ENCODE peak calls at places on chromosomes 6 and 20, in eight cellular contexts. M is HepG2, Z is transverse colon, E is mammary epithelial cell, K is IMR-90, I is uterus, N is neuronal stem cell, G is ascending aorta. C is an unnamed sample. For H3K4me1, the result is how much of the 10 kb centered on the place peaks cover.

GRCh38 chr6:34386316-34387137 is 5.9 kb downstream of the NUDT3 start:
- DNase-seq in N (no peak), K (peak), E (peak), G (no peak), I (no peak), M (peak), Z (no peak), C (no peak)

GRCh38 chr6:109671721-109672120 is 19.3 kb downstream of the AK9 start:
- DNase-seq in I (no peak), G (no peak), Z (no peak), N (no peak), E (no peak), K (peak), M (peak), C (no peak)

GRCh38 chr6:88179692-88180091 is 13.5 kb upstream of the CNR1 start:
- DNase-seq in M (no peak), Z (no peak), G (no peak), N (no peak), I (no peak), K (no peak), E (no peak), C (no peak)

GRCh38 chr20:35607003-35607735 is 8.5 kb upstream of the SPAG4 start:
- DNase-seq in E (peak), Z (peak), N (no peak), I (no peak), K (no peak), G (no peak), M (no peak), C (no peak)

GRCh38 chr6:14059791-14060436 is 57.7 kb upstream of the CD83 start:
- DNase-seq in G (no peak), N (no peak), Z (no peak), K (no peak), M (no peak), I (no peak), E (peak), C (peak)

GRCh38 chr6:29887819-29888581 is 54.3 kb upstream of the HLA-A start:
- DNase-seq in I (peak), Z (peak), K (peak), E (peak), N (peak), G (peak), M (no peak), C (peak)

GRCh38 chr20:58219342-58219700 is 9.1 kb downstream of the ANKRD60 start:
- DNase-seq in I (no peak), G (no peak), K (peak), Z (no peak), M (no peak), E (peak), N (no peak), C (no peak)

GRCh38 chr6:120005292-120005976 is 655.9 kb upstream of the MAN1A1 start:
- DNase-seq in E (no peak), Z (no peak), M (peak), I (no peak), K (no peak), N (no peak), G (no peak), C (no peak)

GRCh38 chr20:44884907-44885391 is 556 bp upstream of the YWHAB start:
- DNase-seq in I (no peak), E (no peak), N (no peak), Z (no peak), K (no peak), G (no peak), M (no peak), C (no peak)

GRCh38 chr20:35237486-35237885 is 11.0 kb downstream of the MMP24 start:
- DNase-seq in I (no peak), K (no peak), G (no peak), N (no peak), E (no peak), Z (no peak), M (no peak), C (no peak)

GRCh38 chr20:57323034-57323433 is 6.6 kb upstream of the SPO11 start:
- DNase-seq in E (peak), G (no peak), K (no peak), N (peak), I (peak), M (no peak), Z (peak), C (no peak)

GRCh38 chr6:11386726-11387125 is 150.8 kb upstream of the TMEM170B start:
- DNase-seq in M (peak), N (no peak), G (no peak), K (no peak), Z (no peak), E (no peak), I (no peak), C (no peak)

GRCh38 chr6:139778113-139778512 is 403.7 kb upstream of the CITED2 start:
- DNase-seq in E (no peak), Z (no peak), N (no peak), K (no peak), M (no peak), I (no peak), G (no peak), C (no peak)

GRCh38 chr20:52500150-52500549 is 308.6 kb upstream of the ZFP64 start:
- DNase-seq in N (peak), G (no peak), E (no peak), I (no peak), Z (no peak), M (no peak), K (no peak), C (no peak)

GRCh38 chr6:40930555-40930954 is 108.5 kb downstream of the UNC5CL start:
- DNase-seq in M (no peak), N (no peak), Z (peak), I (no peak), E (no peak), G (no peak), K (peak), C (no peak)

GRCh38 chr6:127267742-127268588 is 1.3 kb downstream of the RNF146 start:
- DNase-seq in K (no peak), Z (no peak), E (peak), N (no peak), G (no peak), I (no peak), M (peak), C (no peak)

GRCh38 chr6:35568967-35569606 is 56.4 kb upstream of the TULP1 start:
- DNase-seq in G (no peak), Z (peak), I (peak), N (no peak), E (peak), K (no peak), M (peak), C (peak)

GRCh38 chr6:25324076-25324762 is 45.0 kb downstream of the CARMIL1 start:
- DNase-seq in G (no peak), Z (no peak), N (no peak), M (no peak), K (no peak), I (no peak), E (no peak), C (no peak)

GRCh38 chr6:95848717-95849116 is 167.1 kb upstream of the FUT9 start:
- DNase-seq in M (no peak), K (no peak), N (no peak), E (no peak), Z (no peak), I (no peak), G (no peak), C (no peak)

GRCh38 chr6:21359926-21360325 is 233.6 kb upstream of the SOX4 start:
- DNase-seq in E (no peak), I (no peak), Z (no peak), K (no peak), G (no peak), M (no peak), N (no peak), C (no peak)

GRCh38 chr6:64221776-64222175 is 586.2 kb downstream of the PHF3 start:
- DNase-seq in G (no peak), Z (no peak), K (peak), M (no peak), E (no peak), N (no peak), I (no peak), C (no peak)

GRCh38 chr6:82363368-82364086 is at the start of gene TPBG:
- DNase-seq in G (peak), Z (peak), K (peak), I (peak), N (peak), E (peak), M (peak), C (peak)

GRCh38 chr6:56706981-56707726 is 64.5 kb upstream of the DST start:
- DNase-seq in M (no peak), G (no peak), I (no peak), K (no peak), N (no peak), E (no peak), Z (no peak), C (no peak)
- H3K4me1 ChIP-seq in M (under half), G (under half), I (under half), K (under half), N (under half), E (under half), Z (under half), C (under half)

GRCh38 chr20:16479666-16480065 is 93.6 kb downstream of the KIF16B start:
- DNase-seq in K (peak), N (no peak), M (peak), G (no peak), I (no peak), E (no peak), Z (no peak), C (no peak)

GRCh38 chr20:16475225-16475624 is 98.0 kb downstream of the KIF16B start:
- DNase-seq in I (no peak), K (peak), E (no peak), M (peak), Z (no peak), N (no peak), G (no peak), C (no peak)

GRCh38 chr20:16476032-16476431 is 97.2 kb downstream of the KIF16B start:
- DNase-seq in N (peak), Z (no peak), K (peak), M (peak), E (peak), G (no peak), I (no peak), C (no peak)

GRCh38 chr20:16474342-16474741 is 98.9 kb downstream of the KIF16B start:
- DNase-seq in N (no peak), I (no peak), Z (no peak), G (no peak), M (no peak), K (no peak), E (no peak), C (no peak)

GRCh38 chr20:16477632-16478031 is 95.6 kb downstream of the KIF16B start:
- DNase-seq in E (no peak), M (peak), N (no peak), K (peak), G (no peak), Z (no peak), I (no peak), C (no peak)
- H3K4me3 ChIP-seq in E (no peak), M (no peak), N (no peak), K (no peak), G (no peak), Z (no peak), I (no peak), C (no peak)

DNA sequence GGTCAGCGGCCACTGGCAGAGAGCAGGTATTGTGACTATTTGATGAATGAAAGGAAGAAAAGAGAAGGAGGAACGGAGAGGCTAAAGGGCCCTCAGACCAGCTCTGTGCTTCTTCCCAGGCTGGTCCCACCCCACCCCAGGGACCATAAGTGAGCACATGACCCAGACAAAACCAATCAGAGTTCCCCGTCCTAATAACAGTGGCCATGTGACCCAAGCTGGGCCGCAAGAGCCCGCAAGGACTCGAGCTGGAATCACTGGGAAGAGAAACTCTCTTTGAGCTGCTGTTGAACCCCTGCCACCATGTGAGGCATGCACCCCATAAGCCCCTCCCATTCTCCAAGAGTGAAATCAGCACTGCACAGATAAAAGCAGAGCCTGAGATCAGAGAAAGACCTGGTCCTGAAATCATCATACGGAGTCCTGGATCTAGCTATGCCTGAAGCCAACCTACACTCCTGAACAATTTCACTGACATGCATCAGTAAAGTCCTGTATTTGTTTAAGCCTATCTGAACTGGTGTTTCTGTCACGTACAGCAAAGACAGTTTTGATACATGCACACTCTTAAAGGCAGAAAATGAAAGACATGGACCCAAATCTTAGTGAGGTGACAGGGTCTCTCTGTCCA is 90.2 kb downstream of the PREX1 start:
- DNase-seq in G (no peak), M (no peak), E (no peak), I (no peak), K (no peak), N (peak), Z (no peak), C (no peak)
- H3K4me1 ChIP-seq in G (under half), M (under half), E (under half), I (under half), K (under half), N (under half), Z (under half), C (under half)

GRCh38 chr6:90100059-90100665 is 196.5 kb downstream of the BACH2 start:
- DNase-seq in E (peak), Z (no peak), M (no peak), K (no peak), I (no peak), G (no peak), N (no peak), C (no peak)

GRCh38 chr6:90105766-90106165 is 190.9 kb downstream of the BACH2 start:
- DNase-seq in I (no peak), K (no peak), M (no peak), G (no peak), N (no peak), E (no peak), Z (no peak), C (no peak)

GRCh38 chr6:90101403-90101802 is 195.2 kb downstream of the BACH2 start:
- DNase-seq in N (no peak), K (no peak), G (no peak), M (no peak), E (no peak), Z (no peak), I (no peak), C (no peak)

GRCh38 chr6:90106449-90106848 is 190.2 kb downstream of the BACH2 start:
- DNase-seq in I (no peak), G (no peak), M (no peak), E (no peak), N (no peak), K (no peak), Z (no peak), C (no peak)

DNA sequence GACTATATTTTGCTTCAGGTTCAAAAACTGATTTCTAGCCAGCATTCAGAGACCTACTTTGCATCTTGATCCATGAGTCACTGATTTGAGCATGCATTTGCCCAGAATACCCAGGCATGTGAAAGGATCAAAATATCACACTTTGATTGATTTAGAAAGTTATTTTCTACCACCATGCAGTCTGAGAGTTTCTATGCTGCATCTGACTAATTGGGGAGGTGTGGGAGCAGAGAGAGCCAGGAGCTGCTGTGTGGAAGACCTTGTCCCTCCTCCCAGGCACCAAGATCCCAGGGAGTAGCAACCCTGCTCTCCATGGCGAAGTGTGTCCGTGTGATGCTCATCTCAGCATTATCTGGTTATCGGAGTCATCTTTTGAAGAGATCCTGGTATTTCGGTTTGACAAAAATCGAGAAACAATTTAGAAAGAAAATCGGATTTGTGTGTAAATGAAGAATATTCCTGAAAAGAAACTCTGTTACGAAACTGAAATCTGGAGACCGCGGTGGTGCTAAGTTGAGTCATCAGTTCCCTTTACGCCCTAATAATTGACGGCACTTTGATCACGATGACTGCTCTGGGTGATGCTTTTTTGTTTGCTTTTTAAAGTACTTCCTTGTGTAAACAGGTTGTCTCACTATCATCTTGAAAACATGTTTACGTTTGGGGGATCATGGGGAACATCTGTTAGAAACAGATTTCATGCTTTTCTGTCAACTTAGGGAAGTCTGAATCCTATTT is 193.4 kb downstream of the BACH2 start:
- DNase-seq in N (no peak), E (no peak), G (no peak), M (peak), Z (no peak), K (no peak), I (no peak), C (no peak)
- H3K4me3 ChIP-seq in N (no peak), E (no peak), G (no peak), M (no peak), Z (no peak), K (no peak), I (no peak), C (no peak)

GRCh38 chr6:156976144-156977088 is 199.2 kb downstream of the ARID1B start:
- DNase-seq in E (peak), Z (no peak), M (no peak), K (no peak), G (no peak), I (no peak), N (no peak), C (no peak)

GRCh38 chr6:156980515-156980914 is 203.3 kb downstream of the ARID1B start:
- DNase-seq in E (no peak), I (no peak), N (no peak), G (no peak), M (no peak), Z (no peak), K (no peak), C (no peak)

GRCh38 chr6:156978948-156979347 is 201.8 kb downstream of the ARID1B start:
- DNase-seq in I (no peak), N (no peak), G (no peak), K (no peak), Z (no peak), M (no peak), E (no peak), C (no peak)

GRCh38 chr6:156975414-156975813 is 198.2 kb downstream of the ARID1B start:
- DNase-seq in N (no peak), K (no peak), I (no peak), Z (no peak), E (no peak), M (no peak), G (no peak), C (no peak)

GRCh38 chr6:156977527-156978291 is 200.5 kb downstream of the ARID1B start:
- DNase-seq in M (no peak), K (peak), G (no peak), Z (no peak), I (peak), N (no peak), E (peak), C (no peak)
- H3K4me1 ChIP-seq in M (under half), K (under half), G (under half), Z (under half), I (under half), N (under half), E (under half), C (under half)

DNA sequence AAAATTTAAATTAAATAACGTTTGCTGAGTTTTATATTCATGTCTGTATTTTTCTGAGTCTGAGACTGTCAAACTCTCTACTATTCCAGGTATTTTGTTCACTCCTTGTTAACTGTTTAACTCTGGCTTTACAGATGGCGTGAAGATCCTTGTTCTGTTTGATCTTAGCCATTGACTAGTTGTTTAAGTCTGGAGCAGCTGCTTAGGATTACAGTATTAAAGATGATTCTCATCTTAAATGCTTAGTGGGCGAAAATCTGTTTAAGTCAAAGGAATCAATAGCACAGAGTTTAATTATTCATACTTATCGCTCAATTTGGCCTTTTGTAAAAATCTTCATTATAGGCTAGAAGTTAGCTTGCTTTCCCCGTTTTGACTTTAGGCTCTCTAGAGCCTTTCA is 2.4 kb downstream of the PHACTR2 start:
- DNase-seq in Z (no peak), G (no peak), E (no peak), K (no peak), M (no peak), N (no peak), I (no peak), C (no peak)
- H3K4me3 ChIP-seq in Z (no peak), G (peak), E (no peak), K (peak), M (peak), N (peak), I (no peak), C (no peak)